ENCODE peak calls at places on chromosomes 13 and 19, in four cellular contexts. One of them, this sample, is unnamed.

GRCh38 chr19:13400296-13400695 is 106.0 kb downstream of the CACNA1A start:
- DNase-seq in lower leg skin: no peak
- DNase-seq in AG09319: no peak
- DNase-seq in thyroid gland: no peak
- DNase-seq in this sample: no peak

GRCh38 chr19:48085904-48086864 is 24.4 kb downstream of the PLA2G4C start:
- DNase-seq in AG09319: no peak
- DNase-seq in thyroid gland: no peak
- DNase-seq in lower leg skin: no peak
- DNase-seq in this sample: no peak

GRCh38 chr19:53772943-53773342 is 51.2 kb downstream of the NLRP12 start:
- DNase-seq in thyroid gland: peak
- DNase-seq in AG09319: peak
- DNase-seq in lower leg skin: no peak
- DNase-seq in this sample: no peak

GRCh38 chr13:74187564-74187963 is 53.4 kb upstream of the KLF12 start:
- DNase-seq in lower leg skin: no peak
- DNase-seq in AG09319: no peak
- DNase-seq in thyroid gland: no peak
- DNase-seq in this sample: no peak

GRCh38 chr19:27846944-27847343 is 1366.0 kb downstream of the UQCRFS1 start:
- DNase-seq in AG09319: no peak
- DNase-seq in lower leg skin: no peak
- DNase-seq in thyroid gland: no peak
- DNase-seq in this sample: no peak

GRCh38 chr19:29711584-29712132 is 3.4 kb downstream of the C19orf12 start:
- DNase-seq in thyroid gland: no peak
- DNase-seq in lower leg skin: no peak
- DNase-seq in AG09319: no peak
- DNase-seq in this sample: no peak

GRCh38 chr19:10936661-10937084 is 8.1 kb downstream of the TIMM29 start:
- DNase-seq in lower leg skin: no peak
- DNase-seq in AG09319: peak
- DNase-seq in thyroid gland: peak
- DNase-seq in this sample: no peak

GRCh38 chr19:48498922-48499321 is 12.7 kb downstream of the LMTK3 start:
- DNase-seq in thyroid gland: no peak
- DNase-seq in AG09319: no peak
- DNase-seq in lower leg skin: no peak
- DNase-seq in this sample: no peak

GRCh38 chr13:31982124-31982523 is 49.5 kb upstream of the FRY start:
- DNase-seq in lower leg skin: no peak
- DNase-seq in AG09319: no peak
- DNase-seq in thyroid gland: no peak
- DNase-seq in this sample: no peak

GRCh38 chr13:98549728-98550317 is 27.1 kb downstream of the STK24 start:
- DNase-seq in AG09319: no peak
- DNase-seq in lower leg skin: no peak
- DNase-seq in thyroid gland: no peak
- DNase-seq in this sample: no peak

GRCh38 chr19:3821857-3822364 is 35.7 kb upstream of the MATK start:
- DNase-seq in AG09319: no peak
- DNase-seq in thyroid gland: peak
- DNase-seq in lower leg skin: peak
- DNase-seq in this sample: peak

GRCh38 chr19:38394488-38394887 is 6.0 kb downstream of the SPRED3 start:
- DNase-seq in thyroid gland: no peak
- DNase-seq in lower leg skin: no peak
- DNase-seq in AG09319: no peak
- DNase-seq in this sample: no peak

GRCh38 chr13:51781246-51782022 is 22.5 kb downstream of the DHRS12 start:
- DNase-seq in AG09319: no peak
- DNase-seq in lower leg skin: no peak
- DNase-seq in thyroid gland: peak
- DNase-seq in this sample: no peak

GRCh38 chr13:33610471-33611015 is 207.4 kb upstream of the RFC3 start:
- DNase-seq in lower leg skin: no peak
- DNase-seq in thyroid gland: peak
- DNase-seq in AG09319: no peak
- DNase-seq in this sample: no peak

DNA sequence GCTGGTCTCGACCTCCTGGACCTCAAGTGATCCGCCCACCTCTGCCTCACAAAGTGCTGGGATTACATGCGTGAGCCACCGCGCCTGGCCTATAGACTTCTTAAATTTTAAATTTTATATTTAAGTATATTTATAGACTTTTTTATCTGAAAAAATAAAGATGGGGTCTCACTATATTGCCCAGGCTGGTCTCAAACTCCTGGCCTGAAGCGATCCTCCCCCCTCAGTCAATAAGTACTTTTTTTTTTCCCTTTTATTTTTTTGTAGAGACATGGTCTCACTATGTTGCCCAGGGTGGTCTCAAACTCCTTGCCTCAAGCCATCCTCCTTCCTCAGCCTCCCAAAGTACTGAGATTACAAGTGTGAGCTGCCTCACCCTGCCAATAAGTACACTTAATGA is 1.9 kb downstream of the SERTAD1 start:
- DNase-seq in thyroid gland: no peak
- DNase-seq in AG09319: no peak
- DNase-seq in lower leg skin: no peak
- DNase-seq in this sample: no peak
- TF ChIP-seq CTCF in thyroid gland: no peak
- TF ChIP-seq CTCF in AG09319: no peak
- TF ChIP-seq CTCF in lower leg skin: no peak
- TF ChIP-seq CTCF in this sample: no peak

GRCh38 chr19:36140289-36141038 is 598 bp downstream of the CAPNS1 start:
- DNase-seq in thyroid gland: peak
- DNase-seq in lower leg skin: peak
- DNase-seq in AG09319: no peak
- DNase-seq in this sample: no peak

GRCh38 chr19:36142046-36142445 is 2.2 kb downstream of the CAPNS1 start:
- DNase-seq in lower leg skin: no peak
- DNase-seq in AG09319: no peak
- DNase-seq in thyroid gland: no peak
- DNase-seq in this sample: no peak

GRCh38 chr19:36139120-36139472 is 770 bp upstream of the CAPNS1 start:
- DNase-seq in thyroid gland: no peak
- DNase-seq in lower leg skin: no peak
- DNase-seq in AG09319: no peak
- DNase-seq in this sample: no peak

GRCh38 chr19:36141039-36141914 is 1.4 kb downstream of the CAPNS1 start:
- DNase-seq in AG09319: peak
- DNase-seq in thyroid gland: peak
- DNase-seq in lower leg skin: peak
- DNase-seq in this sample: peak

DNA sequence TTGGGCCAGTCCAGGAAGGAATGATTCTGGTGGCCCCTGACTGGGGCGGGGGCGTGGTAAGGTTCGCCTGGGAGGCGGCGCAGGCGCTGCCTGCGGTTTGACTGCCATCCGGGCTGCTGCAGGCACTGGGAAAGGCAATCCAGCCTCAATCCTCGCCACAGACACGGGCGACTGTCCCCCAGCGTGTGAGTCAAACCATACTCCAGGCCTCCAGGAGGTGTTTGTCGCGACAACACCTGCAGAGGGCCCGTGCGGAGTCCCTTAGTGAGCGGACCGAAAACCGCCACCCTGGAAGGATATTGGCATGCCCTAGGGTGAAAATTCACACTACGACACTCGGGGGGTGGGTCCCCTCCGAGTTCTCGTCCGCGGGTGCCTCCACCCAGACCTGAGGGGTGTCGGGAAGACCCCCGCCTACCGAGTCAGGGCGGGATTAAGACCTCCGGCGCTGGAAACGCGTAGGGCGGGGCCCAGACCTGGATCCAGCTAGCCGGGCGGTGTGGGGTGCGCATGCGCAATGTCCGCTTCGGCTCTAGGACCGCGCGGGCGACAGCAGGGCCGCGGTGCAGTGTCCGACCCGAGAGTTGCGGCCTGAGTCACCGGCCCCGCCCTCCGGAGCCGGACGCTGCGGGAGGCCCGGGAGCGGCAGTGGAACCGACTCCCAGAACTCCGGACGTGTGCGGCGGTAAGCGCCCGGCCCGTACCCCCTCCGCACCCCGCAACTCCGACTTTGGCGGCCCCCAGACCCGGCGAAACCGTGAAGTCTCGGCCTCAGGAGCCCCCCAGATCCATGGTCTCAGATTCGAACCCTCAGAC is at the start of gene CAPNS1:
- DNase-seq in AG09319: peak
- DNase-seq in thyroid gland: peak
- DNase-seq in lower leg skin: peak
- DNase-seq in this sample: peak
- TF ChIP-seq CTCF in AG09319: no peak
- TF ChIP-seq CTCF in thyroid gland: peak
- TF ChIP-seq CTCF in lower leg skin: no peak
- TF ChIP-seq CTCF in this sample: peak

DNA sequence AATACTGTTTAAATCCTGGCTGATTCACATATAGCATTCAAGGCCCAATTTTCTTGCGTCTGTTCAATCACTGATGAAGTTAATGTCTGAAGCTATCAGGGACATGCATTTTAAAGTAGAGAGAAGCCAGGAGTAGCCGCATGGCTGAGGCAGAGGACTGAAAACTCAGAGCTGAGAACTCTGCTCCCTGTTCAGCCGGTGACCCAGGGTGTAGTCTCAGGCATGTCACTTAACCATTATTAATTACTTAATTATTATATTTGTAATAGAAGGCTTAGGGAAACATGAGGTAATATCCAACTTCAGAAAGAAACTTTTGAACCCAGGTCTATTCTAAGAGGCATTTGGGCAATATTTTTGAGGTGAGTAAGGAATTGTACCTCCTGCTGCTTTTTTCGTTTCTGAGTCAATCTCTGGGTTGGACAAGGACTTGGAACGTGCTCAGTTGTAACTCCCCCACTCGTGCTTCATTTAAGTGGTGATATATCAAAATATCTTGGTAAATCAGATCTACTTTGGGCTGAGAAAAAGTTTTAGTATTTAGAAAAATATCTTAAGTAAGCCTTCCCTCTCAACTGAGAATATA is 729.0 kb downstream of the EFNB2 start:
- DNase-seq in thyroid gland: no peak
- DNase-seq in AG09319: no peak
- DNase-seq in lower leg skin: no peak
- DNase-seq in this sample: no peak
- TF ChIP-seq CTCF in thyroid gland: no peak
- TF ChIP-seq CTCF in AG09319: no peak
- TF ChIP-seq CTCF in lower leg skin: no peak
- TF ChIP-seq CTCF in this sample: no peak

GRCh38 chr19:43595605-43595998 is 332 bp downstream of the IRGQ start:
- DNase-seq in lower leg skin: no peak
- DNase-seq in AG09319: no peak
- DNase-seq in thyroid gland: no peak
- DNase-seq in this sample: no peak
- TF ChIP-seq CTCF in lower leg skin: no peak
- TF ChIP-seq CTCF in AG09319: no peak
- TF ChIP-seq CTCF in thyroid gland: no peak
- TF ChIP-seq CTCF in this sample: no peak

GRCh38 chr19:39603825-39604224 is 1.5 kb downstream of the LGALS13 start:
- DNase-seq in AG09319: no peak
- DNase-seq in lower leg skin: no peak
- DNase-seq in thyroid gland: no peak
- DNase-seq in this sample: no peak

GRCh38 chr19:39602224-39602623 is at the start of gene LGALS13:
- DNase-seq in thyroid gland: peak
- DNase-seq in AG09319: no peak
- DNase-seq in lower leg skin: no peak
- DNase-seq in this sample: no peak

GRCh38 chr19:39607021-39607420 is 4.7 kb downstream of the LGALS13 start:
- DNase-seq in lower leg skin: no peak
- DNase-seq in thyroid gland: no peak
- DNase-seq in AG09319: no peak
- DNase-seq in this sample: no peak

DNA sequence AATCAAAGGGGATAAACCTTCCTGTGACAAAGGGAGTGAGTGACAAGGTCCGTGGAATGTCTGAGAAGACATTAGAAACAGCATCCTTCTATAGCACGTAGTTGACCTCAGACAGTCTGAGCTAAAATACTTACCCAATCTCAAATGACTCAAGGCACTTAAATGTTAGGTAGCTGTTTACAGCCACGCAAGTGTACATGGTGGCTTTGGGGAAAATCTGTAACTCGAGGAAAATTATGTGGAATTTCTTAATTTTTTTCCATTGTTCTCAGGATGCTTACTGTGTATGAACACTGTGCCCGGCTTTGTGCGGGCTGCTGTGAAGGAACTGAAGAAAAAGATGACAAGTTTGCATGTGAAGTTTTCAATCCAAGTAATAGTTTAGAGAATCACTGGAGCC is 5.2 kb downstream of the LGALS13 start:
- DNase-seq in lower leg skin: no peak
- DNase-seq in thyroid gland: no peak
- DNase-seq in AG09319: no peak
- DNase-seq in this sample: no peak
- TF ChIP-seq CTCF in lower leg skin: no peak
- TF ChIP-seq CTCF in thyroid gland: no peak
- TF ChIP-seq CTCF in AG09319: no peak
- TF ChIP-seq CTCF in this sample: no peak